ENCODE peak calls at places on chromosomes 4 and X, in eight cellular contexts. C is A673; M is AG10803; F is AG09309; P is CD8-positive, alpha-beta T cell; W is ascending aorta; R is GM12865; E is HFF-Myc. G is an unnamed sample.

GRCh38 chr4:71460368-71460767 is 121.5 kb downstream of the SLC4A4 start:
- DNase-seq in C (peak), M (no peak), F (no peak), P (no peak), W (no peak), R (no peak), E (no peak), G (no peak)

GRCh38 chrX:66017659-66018170 is 22.2 kb downstream of the VSIG4 start:
- DNase-seq in C (no peak), M (no peak), F (no peak), P (no peak), W (no peak), R (no peak), E (no peak), G (no peak)

GRCh38 chr4:68817386-68817785 is 1.6 kb downstream of the UGT2B10 start:
- DNase-seq in C (no peak), M (no peak), F (no peak), P (no peak), W (no peak), R (no peak), E (no peak), G (no peak)

GRCh38 chr4:113673450-113673849 is 88.1 kb downstream of the CAMK2D start:
- DNase-seq in C (no peak), M (no peak), F (no peak), P (peak), W (no peak), R (peak), E (no peak), G (peak)

GRCh38 chr4:138414202-138414601 is 172.1 kb upstream of the SLC7A11 start:
- DNase-seq in C (no peak), M (peak), F (no peak), P (no peak), W (no peak), R (no peak), E (no peak), G (no peak)

GRCh38 chr4:77196866-77197265 is 39.9 kb downstream of the CCNG2 start:
- DNase-seq in C (no peak), M (no peak), F (no peak), P (no peak), W (no peak), R (peak), E (no peak), G (peak)

GRCh38 chrX:10952619-10953018 is 158.5 kb upstream of the HCCS start:
- DNase-seq in C (no peak), M (peak), F (no peak), P (no peak), W (no peak), R (peak), E (no peak), G (no peak)

GRCh38 chr4:102723511-102723910 is 37.3 kb downstream of the MANBA start:
- DNase-seq in C (peak), M (peak), F (no peak), P (no peak), W (no peak), R (no peak), E (no peak), G (no peak)

GRCh38 chrX:123884809-123885408 is 25.1 kb downstream of the XIAP start:
- DNase-seq in C (peak), M (peak), F (peak), P (no peak), W (no peak), R (peak), E (no peak), G (peak)

GRCh38 chrX:545488-545887 is 85.1 kb upstream of the SHOX start:
- DNase-seq in C (no peak), M (peak), F (no peak), P (no peak), W (no peak), R (no peak), E (peak), G (no peak)

GRCh38 chr4:188822698-188823097 is 683.5 kb downstream of the TRIML1 start:
- DNase-seq in C (no peak), M (no peak), F (no peak), P (no peak), W (no peak), R (no peak), E (no peak), G (no peak)

GRCh38 chr4:134999169-134999568 is 797.6 kb upstream of the PABPC4L start:
- DNase-seq in C (no peak), M (no peak), F (no peak), P (no peak), W (no peak), R (no peak), E (no peak), G (no peak)

GRCh38 chr4:139876328-139876941 is 210.8 kb downstream of the MGST2 start:
- DNase-seq in C (no peak), M (no peak), F (no peak), P (no peak), W (no peak), R (no peak), E (no peak), G (no peak)

GRCh38 chr4:183987529-183987946 is 82.4 kb downstream of the STOX2 start:
- DNase-seq in C (peak), M (peak), F (peak), P (no peak), W (peak), R (no peak), E (no peak), G (no peak)

GRCh38 chr4:20428410-20429160 is 176.9 kb downstream of the SLIT2 start:
- DNase-seq in C (peak), M (no peak), F (no peak), P (no peak), W (no peak), R (peak), E (no peak), G (no peak)
- TF ChIP-seq CTCF in C (peak), M (peak), F (peak), P (no peak), W (no peak), R (peak), E (peak), G (no peak)

DNA sequence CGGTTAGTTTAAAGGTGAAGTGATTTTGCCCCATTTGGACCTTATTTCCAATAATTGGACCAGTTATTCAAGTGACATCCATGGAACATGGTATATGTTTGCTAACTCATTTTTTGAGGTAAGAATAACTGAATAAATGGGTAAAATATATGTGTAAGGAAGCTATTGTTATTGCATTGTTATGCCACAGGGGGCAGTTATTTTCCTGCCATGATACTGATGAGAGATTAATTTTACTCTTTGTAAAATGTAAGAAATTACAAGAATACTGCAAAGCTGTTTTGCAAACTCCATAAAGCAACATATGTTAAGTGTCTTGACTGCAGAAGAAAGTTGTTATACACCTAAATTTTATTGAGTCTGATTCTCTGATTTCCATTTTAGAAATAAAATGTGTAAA is 114.0 kb downstream of the IL1RAPL1 start:
- DNase-seq in C (no peak), M (no peak), F (no peak), P (no peak), W (no peak), R (no peak), E (no peak), G (no peak)
- TF ChIP-seq CTCF in C (no peak), M (no peak), F (no peak), P (no peak), W (no peak), R (no peak), E (no peak), G (no peak)

GRCh38 chrX:153649915-153650782 is 3.1 kb downstream of the DUSP9 start:
- DNase-seq in C (no peak), M (no peak), F (no peak), P (no peak), W (peak), R (no peak), E (no peak), G (no peak)

GRCh38 chrX:153648358-153649177 is 1.6 kb downstream of the DUSP9 start:
- DNase-seq in C (no peak), M (no peak), F (no peak), P (no peak), W (peak), R (no peak), E (no peak), G (no peak)

GRCh38 chrX:153647461-153648357 is 706 bp downstream of the DUSP9 start:
- DNase-seq in C (no peak), M (no peak), F (no peak), P (no peak), W (peak), R (no peak), E (no peak), G (no peak)

GRCh38 chrX:153650959-153651358 is 4.0 kb downstream of the DUSP9 start:
- DNase-seq in C (no peak), M (no peak), F (no peak), P (peak), W (peak), R (no peak), E (no peak), G (no peak)

GRCh38 chrX:153649178-153649914 is 2.3 kb downstream of the DUSP9 start:
- DNase-seq in C (peak), M (no peak), F (no peak), P (no peak), W (peak), R (peak), E (no peak), G (peak)
- TF ChIP-seq CTCF in C (peak), M (peak), F (peak), P (peak), W (no peak), R (peak), E (no peak), G (peak)

GRCh38 chr4:145618210-145618911 is 824 bp upstream of the MMAA start:
- DNase-seq in C (peak), M (peak), F (no peak), P (peak), W (peak), R (peak), E (no peak), G (peak)

GRCh38 chr4:145614235-145614615 is 5.0 kb upstream of the MMAA start:
- DNase-seq in C (no peak), M (peak), F (no peak), P (no peak), W (no peak), R (no peak), E (no peak), G (no peak)

GRCh38 chr4:145623831-145624230 is 4.6 kb downstream of the MMAA start:
- DNase-seq in C (peak), M (peak), F (peak), P (no peak), W (no peak), R (no peak), E (no peak), G (no peak)

GRCh38 chr4:145619639-145619996 is 433 bp downstream of the MMAA start:
- DNase-seq in C (no peak), M (peak), F (peak), P (no peak), W (peak), R (peak), E (peak), G (no peak)

GRCh38 chr4:145618912-145619638 is at the start of gene MMAA:
- DNase-seq in C (peak), M (peak), F (peak), P (peak), W (peak), R (peak), E (peak), G (peak)
- TF ChIP-seq CTCF in C (peak), M (peak), F (peak), P (peak), W (peak), R (peak), E (peak), G (peak)

GRCh38 chr4:186032259-186032658 is 36.7 kb upstream of the TLR3 start:
- DNase-seq in C (no peak), M (no peak), F (no peak), P (no peak), W (no peak), R (no peak), E (no peak), G (no peak)
- TF ChIP-seq CTCF in C (peak), M (no peak), F (peak), P (no peak), W (no peak), R (no peak), E (no peak), G (no peak)

GRCh38 chrX:101362116-101362515 is 13.6 kb upstream of the TIMM8A start:
- DNase-seq in C (no peak), M (no peak), F (no peak), P (no peak), W (no peak), R (no peak), E (no peak), G (no peak)

GRCh38 chrX:101359966-101360365 is 11.4 kb upstream of the TIMM8A start:
- DNase-seq in C (no peak), M (peak), F (no peak), P (no peak), W (no peak), R (no peak), E (no peak), G (no peak)

GRCh38 chrX:101362757-101363156 is 14.2 kb upstream of the TIMM8A start:
- DNase-seq in C (no peak), M (no peak), F (no peak), P (no peak), W (no peak), R (no peak), E (no peak), G (no peak)

GRCh38 chrX:101357166-101357795 is 8.7 kb upstream of the TIMM8A start:
- DNase-seq in C (peak), M (peak), F (no peak), P (no peak), W (no peak), R (peak), E (no peak), G (no peak)
- TF ChIP-seq CTCF in C (peak), M (peak), F (peak), P (no peak), W (no peak), R (peak), E (peak), G (no peak)

GRCh38 chr4:24495388-24495787 is 89.0 kb downstream of the DHX15 start:
- DNase-seq in C (no peak), M (no peak), F (no peak), P (no peak), W (no peak), R (no peak), E (no peak), G (no peak)
- TF ChIP-seq CTCF in C (no peak), M (no peak), F (no peak), P (no peak), W (no peak), R (no peak), E (no peak), G (no peak)

GRCh38 chrX:53171356-53171755 is 53.7 kb downstream of the KDM5C start:
- DNase-seq in C (no peak), M (no peak), F (no peak), P (no peak), W (no peak), R (no peak), E (no peak), G (no peak)
- TF ChIP-seq CTCF in C (peak), M (no peak), F (no peak), P (no peak), W (no peak), R (no peak), E (no peak), G (no peak)

G was measured in GM13976.